ENCODE peak calls at places on chromosome 19, in eight cellular contexts. J is fibroblast of lung, D is right atrium auricular region, R is HL-60, C is HFFc6, P is tibial nerve, E is cardiac muscle cell, N is A549. L is an unnamed sample.

GRCh38 chr19:55300821-55301458 is 17.1 kb downstream of the BRSK1 start:
- DNase-seq in J (no peak), D (no peak), R (no peak), C (no peak), P (no peak), E (no peak), N (no peak), L (no peak)

GRCh38 chr19:27733551-27734266 is 1479.2 kb downstream of the UQCRFS1 start:
- DNase-seq in J (no peak), D (peak; percentile 36), R (no peak), C (no peak), P (no peak), E (no peak), N (no peak), L (no peak)

GRCh38 chr19:11478167-11479089 is 2.4 kb downstream of the ELAVL3 start:
- DNase-seq in J (no peak), D (no peak), R (no peak), C (no peak), P (no peak), E (no peak), N (no peak), L (no peak)

GRCh38 chr19:55370305-55370988 is at the start of gene IL11:
- DNase-seq in J (no peak), D (no peak), R (no peak), C (peak; percentile 74), P (no peak), E (no peak), N (peak; percentile 67), L (no peak)

GRCh38 chr19:14890616-14891379 is 4.9 kb upstream of the OR7A17 start:
- DNase-seq in J (no peak), D (no peak), R (no peak), C (no peak), P (peak; percentile 14), E (no peak), N (no peak), L (no peak)

GRCh38 chr19:56091066-56091490 is 30.0 kb downstream of the ZNF787 start:
- DNase-seq in J (peak; percentile 55), D (no peak), R (no peak), C (peak; percentile 9), P (no peak), E (no peak), N (peak; percentile 33), L (no peak)

GRCh38 chr19:57241181-57241580 is 749 bp downstream of the ZNF805 start:
- DNase-seq in J (peak; percentile 32), D (peak; percentile 21), R (no peak), C (no peak), P (no peak), E (peak; percentile 37), N (peak; percentile 9), L (no peak)

GRCh38 chr19:47756627-47756929 is 11.2 kb downstream of the NOP53 start:
- DNase-seq in J (no peak), D (no peak), R (no peak), C (no peak), P (no peak), E (no peak), N (no peak), L (no peak)

GRCh38 chr19:3403489-3404323 is 37.3 kb downstream of the NFIC start:
- DNase-seq in J (peak; percentile 99), D (peak; percentile 97), R (no peak), C (peak; percentile 92), P (peak; percentile 81), E (peak; percentile 96), N (no peak), L (no peak)

GRCh38 chr19:49081273-49081672 is 4.0 kb upstream of the SNRNP70 start:
- DNase-seq in J (no peak), D (no peak), R (no peak), C (no peak), P (no peak), E (no peak), N (no peak), L (no peak)

GRCh38 chr19:49085868-49086232 is 599 bp downstream of the SNRNP70 start:
- DNase-seq in J (no peak), D (no peak), R (no peak), C (no peak), P (no peak), E (no peak), N (no peak), L (no peak)

GRCh38 chr19:49085020-49085867 is at the start of gene SNRNP70:
- DNase-seq in J (peak; percentile 99), D (peak; percentile 99), R (peak; percentile 99), C (peak; percentile 99), P (peak; percentile 95), E (peak; percentile 100), N (peak; percentile 100), L (peak; percentile 99)

GRCh38 chr19:49084206-49085019 is 838 bp upstream of the SNRNP70 start:
- DNase-seq in J (no peak), D (no peak), R (no peak), C (no peak), P (peak; percentile 8), E (no peak), N (no peak), L (no peak)

DNA sequence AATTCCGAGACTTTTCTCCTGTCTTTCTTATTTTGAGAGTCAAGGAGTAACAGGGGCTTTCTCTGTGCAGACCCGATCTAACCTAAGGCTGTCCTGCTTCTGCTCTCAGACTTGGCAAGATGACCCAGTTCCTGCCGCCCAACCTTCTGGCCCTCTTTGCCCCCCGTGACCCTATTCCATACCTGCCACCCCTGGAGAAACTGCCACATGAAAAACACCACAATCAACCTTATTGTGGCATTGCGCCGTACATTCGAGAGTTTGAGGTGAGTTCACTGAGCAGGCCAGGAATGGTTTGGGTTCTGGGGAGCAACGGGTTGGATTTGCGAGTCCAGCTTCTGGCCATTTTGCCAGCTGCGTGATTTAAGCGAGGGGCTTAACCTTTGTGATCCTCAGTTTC is 1.0 kb downstream of the SNRNP70 start:
- DNase-seq in J (no peak), D (no peak), R (no peak), C (no peak), P (no peak), E (no peak), N (no peak), L (no peak)
- TF ChIP-seq CTCF in J (no peak), D (no peak), R (no peak), C (no peak), P (no peak), E (no peak), N (no peak), L (no peak)

GRCh38 chr19:40867701-40868100 is 14.3 kb downstream of the CYP2A7 start:
- DNase-seq in J (no peak), D (no peak), R (no peak), C (no peak), P (no peak), E (no peak), N (no peak), L (no peak)

GRCh38 chr19:40858109-40858508 is 7.9 kb upstream of the CYP2A6 start:
- DNase-seq in J (no peak), D (no peak), R (no peak), C (no peak), P (no peak), E (no peak), N (no peak), L (no peak)

GRCh38 chr19:40862785-40863184 is 12.5 kb upstream of the CYP2A6 start:
- DNase-seq in J (peak; percentile 53), D (no peak), R (no peak), C (peak; percentile 2), P (no peak), E (no peak), N (peak; percentile 56), L (no peak)

DNA sequence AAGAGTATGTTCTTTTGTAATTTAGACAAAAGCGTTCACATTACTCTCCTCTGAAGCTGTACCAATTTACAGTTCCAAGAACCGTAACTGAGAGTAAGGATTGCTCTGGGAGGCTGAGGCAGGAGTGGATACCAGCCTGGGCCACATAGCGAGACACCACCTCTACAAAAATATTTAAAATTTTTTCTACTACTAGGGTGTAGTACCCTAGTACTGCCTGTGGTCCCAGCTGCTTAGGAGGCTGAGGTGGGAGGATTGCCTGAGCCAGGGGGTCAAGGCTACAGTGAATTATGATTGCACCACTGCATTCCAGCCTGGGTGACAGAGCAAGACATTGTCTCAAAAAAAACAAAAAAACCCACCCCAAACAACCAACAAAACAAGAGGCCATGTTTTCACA is 12.1 kb upstream of the CYP2A6 start:
- DNase-seq in J (no peak), D (no peak), R (no peak), C (no peak), P (no peak), E (no peak), N (peak; percentile 32), L (no peak)
- TF ChIP-seq CTCF in J (no peak), D (peak; percentile 15), R (no peak), C (peak; percentile 35), P (no peak), E (no peak), N (no peak), L (no peak)

GRCh38 chr19:13428352-13428751 is 77.9 kb downstream of the CACNA1A start:
- DNase-seq in J (peak; percentile 9), D (no peak), R (no peak), C (peak; percentile 1), P (peak; percentile 4), E (peak; percentile 17), N (no peak), L (peak; percentile 21)

GRCh38 chr19:13429563-13429962 is 76.7 kb downstream of the CACNA1A start:
- DNase-seq in J (no peak), D (no peak), R (no peak), C (no peak), P (no peak), E (no peak), N (no peak), L (no peak)

GRCh38 chr19:13436352-13436751 is 69.9 kb downstream of the CACNA1A start:
- DNase-seq in J (no peak), D (no peak), R (no peak), C (no peak), P (no peak), E (no peak), N (no peak), L (no peak)

GRCh38 chr19:13427273-13428051 is 78.8 kb downstream of the CACNA1A start:
- DNase-seq in J (no peak), D (no peak), R (no peak), C (no peak), P (no peak), E (no peak), N (no peak), L (no peak)

DNA sequence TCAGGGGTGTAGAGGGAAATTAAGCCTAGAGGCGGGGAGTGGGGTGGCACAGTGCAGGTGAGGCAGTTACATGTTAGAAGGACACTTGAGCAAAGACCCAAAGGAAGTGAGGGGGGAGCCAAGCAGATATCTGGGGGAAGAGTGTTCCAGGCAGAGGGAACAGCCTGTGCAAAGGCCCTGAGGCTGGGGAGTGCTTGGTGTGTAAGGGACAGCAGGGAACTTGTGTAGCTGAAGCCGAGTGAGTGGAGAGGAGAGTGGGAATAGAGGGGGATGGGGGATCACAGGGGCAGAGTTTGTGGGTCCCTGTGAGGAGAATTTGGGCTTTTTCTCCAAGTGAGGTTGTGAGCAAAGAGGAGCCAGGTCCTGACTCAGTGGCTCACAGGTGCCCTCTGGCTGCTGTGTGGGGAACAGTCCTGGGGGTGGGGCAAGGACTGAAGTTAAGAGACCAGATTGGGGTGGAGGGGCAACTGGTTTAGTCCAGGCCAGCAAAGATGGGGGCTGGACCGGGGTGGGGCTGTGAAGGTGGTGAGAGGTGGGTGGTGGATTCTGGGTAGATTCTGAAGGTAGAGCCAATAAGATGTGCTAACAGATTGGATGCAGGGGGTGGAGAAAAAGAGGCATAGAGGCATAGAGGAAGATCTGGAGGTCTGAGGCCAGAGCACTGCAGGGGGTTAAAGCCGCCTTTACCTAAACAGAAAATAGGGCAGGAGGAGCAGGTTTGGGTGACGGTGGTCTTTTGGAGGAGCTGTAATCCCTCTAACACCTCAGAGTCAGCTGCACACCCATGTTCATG is 75.3 kb downstream of the CACNA1A start:
- DNase-seq in J (peak; percentile 49), D (no peak), R (no peak), C (peak; percentile 41), P (peak; percentile 13), E (peak; percentile 50), N (peak; percentile 43), L (peak; percentile 49)
- TF ChIP-seq CTCF in J (peak; percentile 92), D (peak; percentile 70), R (peak; percentile 51), C (peak; percentile 86), P (peak; percentile 32), E (peak; percentile 91), N (peak; percentile 45), L (peak; percentile 48)

GRCh38 chr19:16435238-16435911 is 36.4 kb downstream of the EPS15L1 start:
- DNase-seq in J (peak; percentile 92), D (peak; percentile 80), R (no peak), C (peak; percentile 96), P (peak; percentile 71), E (peak; percentile 56), N (no peak), L (no peak)
- TF ChIP-seq CTCF in J (no peak), D (no peak), R (no peak), C (no peak), P (no peak), E (no peak), N (no peak), L (no peak)